ENCODE peak calls at places on chromosomes 3 and 15, in eight cellular contexts. W, H, U, B, K, Y, R and F are unnamed samples.

GRCh38 chr3:45776291-45776576 is 20.1 kb downstream of the SLC6A20 start:
- DNase-seq in R (no peak), H (no peak), U (no peak), W (no peak), Y (no peak), B (no peak), K (no peak), F (no peak)

GRCh38 chr3:124769462-124769861 is 39.2 kb downstream of the UMPS start:
- DNase-seq in Y (no peak), H (no peak), K (no peak), U (no peak), B (no peak), R (no peak), W (no peak), F (no peak)

GRCh38 chr3:30320392-30320791 is 286.0 kb upstream of the TGFBR2 start:
- DNase-seq in R (no peak), W (no peak), K (no peak), B (no peak), U (no peak), Y (no peak), H (peak; percentile 18), F (no peak)

GRCh38 chr3:38370861-38371260 is 24.3 kb downstream of the XYLB start:
- DNase-seq in R (no peak), B (no peak), Y (no peak), H (no peak), W (no peak), U (no peak), K (no peak), F (no peak)

GRCh38 chr3:179020112-179020511 is 51.5 kb downstream of the ZMAT3 start:
- DNase-seq in H (peak; percentile 78), Y (no peak), R (no peak), W (no peak), K (no peak), B (no peak), U (no peak), F (no peak)

GRCh38 chr15:51088585-51088984 is 6.1 kb downstream of the TNFAIP8L3 start:
- DNase-seq in W (no peak), U (no peak), B (no peak), Y (no peak), H (peak; percentile 74), R (no peak), K (no peak), F (no peak)

GRCh38 chr15:56249080-56249479 is 5.4 kb upstream of the RFX7 start:
- DNase-seq in R (no peak), B (no peak), W (no peak), U (no peak), K (no peak), H (peak; percentile 94), Y (no peak), F (peak; percentile 61)

GRCh38 chr3:52004158-52004787 is 8.6 kb upstream of the RPL29 start:
- DNase-seq in B (no peak), H (peak; percentile 18), U (no peak), K (no peak), W (no peak), R (no peak), Y (no peak), F (no peak)

GRCh38 chr15:92166751-92167412 is 226.8 kb upstream of the ST8SIA2 start:
- DNase-seq in W (no peak), R (no peak), Y (no peak), B (no peak), K (no peak), H (no peak), U (no peak), F (no peak)

GRCh38 chr3:40914475-40914874 is 284.8 kb upstream of the CTNNB1 start:
- DNase-seq in R (no peak), W (no peak), U (no peak), B (no peak), Y (no peak), H (no peak), K (no peak), F (no peak)

GRCh38 chr3:194688207-194688711 is 2.6 kb downstream of the FAM43A start:
- DNase-seq in Y (peak; percentile 58), H (peak; percentile 82), K (no peak), W (peak; percentile 22), U (no peak), R (peak; percentile 8), B (no peak), F (no peak)

GRCh38 chr3:27714101-27714526 is 8.0 kb downstream of the EOMES start:
- DNase-seq in R (no peak), W (no peak), U (no peak), K (no peak), H (no peak), Y (no peak), B (no peak), F (no peak)

GRCh38 chr3:45497963-45498362 is 96.6 kb upstream of the LIMD1 start:
- DNase-seq in B (no peak), R (peak; percentile 7), W (peak; percentile 61), K (no peak), Y (peak; percentile 52), H (no peak), U (no peak), F (no peak)